ENCODE peak calls at places on chromosome 3, in six cellular contexts. R is fibroblast of lung, F is heart right ventricle, N is psoas muscle, W is A673, J is substantia nigra. S is an unnamed sample.

GRCh38 chr3:46675843-46676567 is 17.5 kb downstream of the ALS2CL start:
- DNase-seq in F (no peak), N (no peak), R (no peak), J (no peak), W (no peak), S (peak; percentile 36)

GRCh38 chr3:119360736-119361462 is 66.7 kb downstream of the ARHGAP31 start:
- DNase-seq in W (no peak), J (no peak), N (no peak), R (no peak), F (no peak), S (no peak)

GRCh38 chr3:194204793-194205065 is 68.8 kb downstream of the HES1 start:
- DNase-seq in R (no peak), F (no peak), W (no peak), J (no peak), N (no peak), S (no peak)

GRCh38 chr3:196440041-196440537 is 7.9 kb upstream of the UBXN7 start:
- DNase-seq in N (peak; percentile 40), R (peak; percentile 60), F (peak; percentile 19), W (peak; percentile 35), J (no peak), S (no peak)

GRCh38 chr3:97940034-97940433 is 32.2 kb downstream of the RIOX2 start:
- DNase-seq in F (no peak), W (peak; percentile 33), N (no peak), R (no peak), J (no peak), S (no peak)

GRCh38 chr3:186281172-186281571 is 80.9 kb downstream of the DGKG start:
- DNase-seq in W (no peak), N (no peak), R (peak; percentile 92), J (no peak), F (no peak), S (no peak)

GRCh38 chr3:39096775-39097174 is 10.7 kb downstream of the GORASP1 start:
- DNase-seq in J (no peak), R (peak; percentile 45), N (no peak), F (no peak), W (no peak), S (no peak)

GRCh38 chr3:45509038-45509767 is 85.3 kb upstream of the LIMD1 start:
- DNase-seq in R (peak; percentile 99), N (no peak), F (no peak), J (no peak), W (peak; percentile 93), S (no peak)

GRCh38 chr3:53675942-53676341 is 170.3 kb downstream of the CHDH start:
- DNase-seq in J (no peak), F (no peak), W (no peak), R (no peak), N (no peak), S (no peak)

GRCh38 chr3:124839896-124840295 is 47.3 kb downstream of the ITGB5 start:
- DNase-seq in W (no peak), R (no peak), J (no peak), F (no peak), N (no peak), S (no peak)

GRCh38 chr3:149224736-149225594 is 3.3 kb upstream of the CP start:
- DNase-seq in N (no peak), J (no peak), W (no peak), F (no peak), R (peak; percentile 83), S (no peak)

GRCh38 chr3:191649626-191650025 is 188.7 kb downstream of the PYDC2 start:
- DNase-seq in N (no peak), R (no peak), W (no peak), F (no peak), J (no peak), S (no peak)

GRCh38 chr3:36124118-36124796 is 256.0 kb upstream of the STAC start:
- DNase-seq in F (no peak), W (peak; percentile 20), J (no peak), N (no peak), R (peak; percentile 75), S (no peak)

GRCh38 chr3:97967966-97968365 is 4.3 kb downstream of the RIOX2 start:
- DNase-seq in J (no peak), F (no peak), R (no peak), W (no peak), N (no peak), S (no peak)

GRCh38 chr3:187997946-187998561 is 155.9 kb upstream of the LPP start:
- DNase-seq in J (no peak), N (no peak), R (no peak), F (no peak), W (no peak), S (no peak)

GRCh38 chr3:186109897-186110803 is 1.3 kb upstream of the ETV5 start:
- DNase-seq in F (peak; percentile 25), J (no peak), R (peak; percentile 30), N (peak; percentile 33), W (peak; percentile 56), S (peak; percentile 52)

GRCh38 chr3:59374812-59375211 is 325.0 kb upstream of the CFAP20DC start:
- DNase-seq in R (no peak), J (no peak), W (no peak), N (no peak), F (no peak), S (no peak)
- H3K27ac ChIP-seq in R (no peak overlapping the region), J (no peak overlapping the region), W (no peak overlapping the region), N (no peak overlapping the region), F (no peak overlapping the region), S (no peak overlapping the region)

GRCh38 chr3:152282813-152283212 is 14.1 kb downstream of the MBNL1 start:
- DNase-seq in J (no peak), F (no peak), W (no peak), N (no peak), R (no peak), S (no peak)

GRCh38 chr3:152281032-152281713 is 12.4 kb downstream of the MBNL1 start:
- DNase-seq in R (peak; percentile 68), W (no peak), J (no peak), F (no peak), N (no peak), S (no peak)

GRCh38 chr3:152278674-152279427 is 10.1 kb downstream of the MBNL1 start:
- DNase-seq in F (no peak), N (no peak), R (peak; percentile 34), J (no peak), W (no peak), S (no peak)

GRCh38 chr3:152279474-152279873 is 10.7 kb downstream of the MBNL1 start:
- DNase-seq in R (no peak), N (no peak), F (no peak), J (no peak), W (no peak), S (no peak)

GRCh38 chr3:152280539-152280938 is 11.8 kb downstream of the MBNL1 start:
- DNase-seq in J (no peak), F (no peak), N (no peak), W (no peak), R (no peak), S (no peak)
- H3K27ac ChIP-seq in J (no peak overlapping the region), F (peak overlapping the region; percentile 66), N (peak overlapping the region; percentile 99), W (no peak overlapping the region), R (no peak overlapping the region), S (no peak overlapping the region)

DNA sequence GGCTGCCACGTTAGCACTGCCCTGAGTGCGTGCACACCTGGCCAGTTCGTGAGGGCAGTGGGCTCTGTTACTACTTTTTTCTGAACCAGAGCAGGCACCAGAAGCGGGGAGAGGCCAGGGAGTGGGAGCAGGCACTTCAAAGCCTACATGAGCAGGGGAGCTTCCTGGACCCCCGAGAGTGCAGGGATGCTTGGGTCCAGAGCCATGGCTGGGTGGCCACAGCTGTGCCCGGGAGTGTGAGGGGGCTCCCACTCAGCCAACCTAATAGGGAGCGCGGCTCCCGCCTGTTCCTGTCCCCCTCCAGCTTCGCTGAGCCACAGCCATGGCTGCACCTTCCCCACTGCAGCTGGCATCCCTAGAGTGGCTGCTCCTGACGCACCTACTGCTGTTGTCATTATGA is 1423.3 kb downstream of the SI start:
- DNase-seq in W (no peak), J (no peak), R (no peak), F (no peak), N (no peak), S (no peak)
- H3K27ac ChIP-seq in W (no peak overlapping the region), J (no peak overlapping the region), R (no peak overlapping the region), F (no peak overlapping the region), N (no peak overlapping the region), S (no peak overlapping the region)

DNA sequence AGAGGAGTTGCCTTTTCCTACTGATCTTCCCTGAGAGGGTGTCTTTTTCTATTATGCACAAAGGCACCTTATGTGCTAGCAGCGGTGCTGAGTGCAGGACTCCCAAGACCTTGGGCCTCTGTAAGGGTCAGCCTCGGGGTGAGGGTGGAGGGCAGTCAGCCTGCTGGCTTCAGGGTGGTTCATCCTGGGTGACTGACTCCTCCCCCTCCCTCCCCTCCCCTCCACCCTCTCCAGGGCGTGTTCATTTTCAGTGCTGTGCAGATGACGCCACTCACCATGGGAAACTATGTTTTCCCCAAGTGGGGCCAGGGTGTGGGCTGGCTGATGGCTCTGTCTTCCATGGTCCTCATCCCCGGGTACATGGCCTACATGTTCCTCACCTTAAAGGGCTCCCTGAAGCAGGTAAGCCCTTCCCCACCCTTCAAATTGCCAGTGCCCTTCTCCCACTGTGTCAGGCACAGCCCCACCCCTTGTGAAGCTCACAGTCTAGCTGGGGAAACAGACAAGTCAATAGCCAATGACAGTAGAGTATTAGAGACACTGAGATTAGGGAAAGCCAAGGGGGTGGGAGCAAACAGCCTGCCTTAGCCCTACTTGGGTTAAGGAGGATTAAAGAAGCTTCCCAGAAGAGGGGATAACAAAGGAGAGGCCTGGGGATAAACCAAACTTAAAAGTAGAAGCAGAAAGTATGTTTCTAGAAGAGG is 41.9 kb downstream of the SLC6A1 start:
- DNase-seq in W (no peak), F (no peak), N (no peak), J (no peak), R (no peak), S (no peak)
- H3K27ac ChIP-seq in W (no peak overlapping the region), F (no peak overlapping the region), N (no peak overlapping the region), J (no peak overlapping the region), R (no peak overlapping the region), S (no peak overlapping the region)

GRCh38 chr3:72285483-72285882 is 500.5 kb upstream of the PROK2 start:
- DNase-seq in F (no peak), R (no peak), N (no peak), W (no peak), J (no peak), S (no peak)

GRCh38 chr3:72289708-72290104 is 504.8 kb upstream of the PROK2 start:
- DNase-seq in N (no peak), W (no peak), R (no peak), F (no peak), J (no peak), S (no peak)

GRCh38 chr3:72287941-72288340 is 503.0 kb upstream of the PROK2 start:
- DNase-seq in N (no peak), J (no peak), W (no peak), F (no peak), R (no peak), S (no peak)

GRCh38 chr3:72290859-72291641 is 506.1 kb upstream of the PROK2 start:
- DNase-seq in J (no peak), W (no peak), R (no peak), N (no peak), F (no peak), S (no peak)

GRCh38 chr3:72288955-72289707 is 504.2 kb upstream of the PROK2 start:
- DNase-seq in W (peak; percentile 60), J (no peak), R (peak; percentile 88), N (no peak), F (no peak), S (peak; percentile 66)
- H3K27ac ChIP-seq in W (no peak overlapping the region), J (peak overlapping the region; percentile 80), R (no peak overlapping the region), N (no peak overlapping the region), F (no peak overlapping the region), S (no peak overlapping the region)

GRCh38 chr3:10357095-10357494 is 36.2 kb upstream of the SEC13 start:
- DNase-seq in R (no peak), N (no peak), W (no peak), J (no peak), F (no peak), S (no peak)
- H3K27ac ChIP-seq in R (peak overlapping the region; percentile 73), N (no peak overlapping the region), W (no peak overlapping the region), J (no peak overlapping the region), F (no peak overlapping the region), S (no peak overlapping the region)

S was measured in lower lobe of right lung.